ENCODE peak calls at places on chromosomes 13 and 19, in nine cellular contexts. N is lower lobe of right lung, T is GOT3, B is SK-MEL-5, C is nucleus accumbens, R is ELF-1, Z is T-cell, O is type B pancreatic cell, Q is NB4. F is an unnamed sample.

GRCh38 chr19:49923055-49924003 is 5.7 kb upstream of the ATF5 start:
- DNase-seq in Z (no peak), B (no peak), T (no peak), O (no peak), R (no peak), C (no peak), Q (no peak), N (no peak), F (no peak)

GRCh38 chr19:19820774-19821315 is 705 bp downstream of the ZNF506 start:
- DNase-seq in C (no peak), B (no peak), Q (no peak), Z (peak), R (no peak), N (no peak), T (no peak), O (no peak), F (no peak)

GRCh38 chr13:102298051-102298450 is 103.8 kb downstream of the FGF14 start:
- DNase-seq in N (no peak), O (no peak), C (no peak), Z (no peak), R (no peak), T (no peak), Q (no peak), B (no peak), F (no peak)

GRCh38 chr13:88932950-88933349 is 1261.8 kb downstream of the SLITRK5 start:
- DNase-seq in R (no peak), O (no peak), B (no peak), N (no peak), C (no peak), Z (no peak), Q (no peak), T (no peak), F (no peak)

GRCh38 chr19:56126983-56127780 is 6.1 kb upstream of the ZNF787 start:
- DNase-seq in B (no peak), T (no peak), N (no peak), R (no peak), O (no peak), Q (peak), Z (no peak), C (no peak), F (no peak)

GRCh38 chr13:42807236-42807635 is 25.9 kb downstream of the FAM216B start:
- DNase-seq in C (no peak), Q (no peak), N (no peak), R (no peak), Z (no peak), B (no peak), T (no peak), O (no peak), F (no peak)

GRCh38 chr13:43787998-43788397 is 1.2 kb upstream of the ENOX1 start:
- DNase-seq in Z (no peak), N (no peak), R (no peak), B (peak), Q (no peak), O (no peak), T (no peak), C (peak), F (no peak)

GRCh38 chr19:47490847-47491246 is 6.8 kb upstream of the KPTN start:
- DNase-seq in N (no peak), C (no peak), R (no peak), Z (no peak), O (no peak), T (no peak), Q (no peak), B (no peak), F (no peak)

GRCh38 chr13:101384929-101385328 is 31.4 kb downstream of the NALCN start:
- DNase-seq in R (no peak), O (no peak), C (no peak), T (no peak), N (no peak), Q (no peak), B (no peak), Z (no peak), F (no peak)

GRCh38 chr13:57632276-57633140 is 964 bp downstream of the PCDH17 start:
- DNase-seq in O (peak), Q (no peak), T (no peak), Z (no peak), N (peak), C (peak), B (no peak), R (peak), F (no peak)

GRCh38 chr13:43663474-43664090 is 123.2 kb downstream of the ENOX1 start:
- DNase-seq in Z (no peak), T (no peak), Q (no peak), N (no peak), C (no peak), O (no peak), B (no peak), R (no peak), F (no peak)

GRCh38 chr19:2477732-2478191 is 1.8 kb downstream of the GADD45B start:
- DNase-seq in R (no peak), Z (no peak), C (no peak), T (no peak), O (no peak), B (no peak), N (peak), Q (peak), F (no peak)

GRCh38 chr19:42028304-42029216 is 34.5 kb upstream of the ATP1A3 start:
- DNase-seq in O (no peak), C (no peak), T (no peak), R (peak), Z (no peak), B (peak), N (no peak), Q (peak), F (no peak)

GRCh38 chr19:6743714-6744380 is 4.4 kb downstream of the TRIP10 start:
- DNase-seq in Z (no peak), T (no peak), C (no peak), O (no peak), R (peak), Q (no peak), B (no peak), N (peak), F (no peak)

GRCh38 chr19:34336781-34337271 is 28.2 kb upstream of the GPI start:
- DNase-seq in O (no peak), B (peak), C (no peak), N (no peak), Z (peak), Q (peak), T (no peak), R (peak), F (no peak)

GRCh38 chr19:46015961-46016425 is 6.9 kb downstream of the PGLYRP1 start:
- DNase-seq in R (no peak), B (no peak), Q (peak), C (no peak), N (peak), O (no peak), Z (peak), T (no peak), F (no peak)

GRCh38 chr19:862529-863304 is 3.3 kb downstream of the CFD start:
- DNase-seq in B (peak), Q (no peak), T (no peak), Z (peak), O (no peak), C (no peak), N (peak), R (peak), F (no peak)

GRCh38 chr13:44128522-44128921 is 245.1 kb upstream of the SERP2 start:
- DNase-seq in B (no peak), T (no peak), N (no peak), Q (no peak), O (no peak), R (no peak), Z (no peak), C (peak), F (no peak)

GRCh38 chr13:112248406-112248760 is 127.8 kb upstream of the SPACA7 start:
- DNase-seq in O (no peak), B (no peak), N (no peak), T (no peak), Q (no peak), Z (no peak), R (no peak), C (no peak), F (no peak)

GRCh38 chr19:58538257-58539168 is 5.4 kb upstream of the TRIM28 start:
- DNase-seq in C (no peak), B (no peak), R (peak), T (no peak), Z (no peak), N (peak), Q (no peak), O (peak), F (no peak)

GRCh38 chr13:93776936-93777335 is 550.3 kb downstream of the GPC6 start:
- DNase-seq in Q (no peak), C (no peak), N (no peak), O (no peak), T (no peak), B (no peak), Z (no peak), R (no peak), F (no peak)

GRCh38 chr19:18424890-18425514 is 5.8 kb downstream of the SSBP4 start:
- DNase-seq in T (no peak), B (no peak), Q (no peak), R (no peak), N (no peak), Z (no peak), C (no peak), O (no peak), F (no peak)

GRCh38 chr13:110047511-110047910 is 259.4 kb downstream of the COL4A1 start:
- DNase-seq in B (no peak), N (peak), O (no peak), C (no peak), R (no peak), Q (no peak), Z (no peak), T (no peak), F (no peak)

GRCh38 chr19:6772866-6773322 is 386 bp downstream of the VAV1 start:
- DNase-seq in Z (no peak), O (no peak), C (no peak), Q (no peak), B (no peak), R (no peak), T (no peak), N (no peak), F (no peak)

GRCh38 chr13:111505175-111505777 is 184.8 kb downstream of the TEX29 start:
- DNase-seq in B (peak), C (no peak), T (no peak), N (no peak), Z (no peak), O (peak), Q (peak), R (peak), F (no peak)

GRCh38 chr13:40384976-40385857 is 281.2 kb downstream of the FOXO1 start:
- DNase-seq in R (no peak), N (no peak), Q (no peak), Z (no peak), O (no peak), T (no peak), C (no peak), B (no peak), F (no peak)

GRCh38 chr13:73133536-73133935 is 74.7 kb downstream of the KLF5 start:
- DNase-seq in Z (no peak), R (peak), Q (no peak), T (no peak), B (no peak), C (no peak), N (no peak), O (no peak), F (no peak)

GRCh38 chr19:40744554-40745401 is 5.5 kb downstream of the ACTMAP start:
- DNase-seq in C (no peak), B (peak), R (peak), T (no peak), Q (no peak), N (peak), O (no peak), Z (peak), F (no peak)

GRCh38 chr13:50990540-50991506 is 81.2 kb downstream of the RNASEH2B start:
- DNase-seq in B (no peak), O (no peak), T (no peak), Z (no peak), C (peak), Q (no peak), N (no peak), R (peak), F (no peak)